ENCODE peak calls at places on chromosomes 1 and 21, in ten cellular contexts. M, R, I, D, S, X, Q, L, U and F are unnamed samples.

GRCh38 chr1:184075040-184076029 is 23.8 kb downstream of the TSEN15 start:
- DNase-seq in M (no peak), L (peak), Q (no peak), S (peak), X (no peak), I (peak), D (peak), R (peak), U (peak), F (peak)

GRCh38 chr1:24540051-24540905 is 15.6 kb upstream of the NCMAP start:
- DNase-seq in I (no peak), Q (no peak), R (no peak), L (no peak), M (no peak), S (peak), U (peak), X (no peak), D (no peak), F (no peak)

GRCh38 chr1:54153548-54154439 is 994 bp upstream of the CDCP2 start:
- DNase-seq in X (no peak), I (no peak), L (no peak), M (no peak), Q (no peak), U (peak), S (peak), R (no peak), D (peak), F (peak)

GRCh38 chr1:199083680-199084079 is 444.8 kb downstream of the PTPRC start:
- DNase-seq in Q (peak), U (no peak), M (no peak), X (no peak), L (peak), I (no peak), D (peak), S (peak), R (no peak), F (peak)

GRCh38 chr1:167272375-167272957 is 51.8 kb downstream of the POU2F1 start:
- DNase-seq in D (no peak), Q (no peak), R (no peak), I (no peak), L (no peak), M (no peak), S (no peak), U (no peak), X (no peak), F (no peak)

GRCh38 chr1:213122514-213122929 is 71.5 kb downstream of the RPS6KC1 start:
- DNase-seq in R (no peak), D (peak), L (peak), X (no peak), S (peak), U (peak), I (no peak), Q (peak), M (no peak), F (no peak)

GRCh38 chr1:96416111-96416595 is 305.4 kb upstream of the PTBP2 start:
- DNase-seq in R (no peak), I (no peak), Q (peak), D (peak), X (no peak), S (peak), M (no peak), U (peak), L (peak), F (no peak)

GRCh38 chr1:101290119-101290921 is 53.5 kb downstream of the S1PR1 start:
- DNase-seq in S (no peak), Q (no peak), L (no peak), X (no peak), I (no peak), U (peak), R (no peak), M (no peak), D (no peak), F (no peak)

GRCh38 chr1:232227171-232227740 is 402.7 kb downstream of the SIPA1L2 start:
- DNase-seq in X (no peak), D (no peak), U (no peak), S (peak), I (no peak), R (no peak), Q (no peak), L (no peak), M (no peak), F (no peak)

GRCh38 chr21:36350282-36350910 is 30.4 kb downstream of the MORC3 start:
- DNase-seq in L (no peak), R (no peak), D (peak), Q (peak), S (peak), U (no peak), M (no peak), I (no peak), X (no peak), F (no peak)

GRCh38 chr1:63590161-63590560 is 3.0 kb upstream of the PGM1 start:
- DNase-seq in S (peak), Q (no peak), L (no peak), R (no peak), U (no peak), X (no peak), I (no peak), D (peak), M (no peak), F (no peak)

GRCh38 chr1:113647121-113647520 is 112.2 kb downstream of the PHTF1 start:
- DNase-seq in Q (no peak), D (no peak), M (no peak), X (no peak), I (no peak), S (peak), U (no peak), R (no peak), L (no peak), F (no peak)

GRCh38 chr21:41973861-41974751 is 20.3 kb upstream of the C2CD2 start:
- DNase-seq in L (no peak), I (no peak), X (no peak), U (peak), R (no peak), Q (no peak), D (peak), M (no peak), S (no peak), F (no peak)

GRCh38 chr1:239952348-239953307 is 139.1 kb upstream of the FMN2 start:
- DNase-seq in R (no peak), U (peak), M (no peak), I (no peak), D (peak), L (no peak), X (no peak), Q (no peak), S (peak), F (no peak)

GRCh38 chr21:42037943-42038342 is 27.8 kb upstream of the ZBTB21 start:
- DNase-seq in S (no peak), U (no peak), L (no peak), I (no peak), D (no peak), M (no peak), R (no peak), Q (no peak), X (no peak), F (no peak)

GRCh38 chr1:43847290-43847689 is 86.3 kb upstream of the ARTN start:
- DNase-seq in R (no peak), L (no peak), D (no peak), S (peak), X (no peak), U (no peak), M (no peak), Q (no peak), I (no peak), F (no peak)

GRCh38 chr1:109254621-109255096 is 5.3 kb downstream of the CELSR2 start:
- DNase-seq in I (no peak), X (no peak), R (no peak), M (no peak), S (no peak), Q (no peak), D (no peak), L (peak), U (peak), F (no peak)

GRCh38 chr1:110390692-110391232 is at the start of gene SLC16A4:
- DNase-seq in U (peak), D (peak), I (peak), L (peak), X (no peak), Q (peak), R (no peak), S (peak), M (no peak), F (no peak)

GRCh38 chr1:1073743-1074587 is at the start of gene RNF223:
- DNase-seq in S (no peak), M (no peak), Q (no peak), U (peak), L (no peak), R (no peak), D (no peak), I (no peak), X (no peak), F (no peak)

GRCh38 chr21:36691539-36692124 is 7.3 kb upstream of the SIM2 start:
- DNase-seq in L (no peak), Q (no peak), X (no peak), U (peak), D (no peak), I (no peak), M (no peak), R (no peak), S (no peak), F (no peak)

GRCh38 chr1:85602536-85602935 is 22.0 kb downstream of the CCN1 start:
- DNase-seq in S (no peak), R (no peak), L (no peak), Q (no peak), D (no peak), U (no peak), M (no peak), I (no peak), X (no peak), F (no peak)

GRCh38 chr1:8299963-8300362 is 18.0 kb upstream of the SLC45A1 start:
- DNase-seq in R (no peak), U (no peak), Q (no peak), I (no peak), S (no peak), X (no peak), M (no peak), D (no peak), L (no peak), F (no peak)

GRCh38 chr1:181608951-181609350 is 125.6 kb downstream of the CACNA1E start:
- DNase-seq in I (no peak), S (no peak), U (no peak), M (no peak), Q (no peak), X (no peak), L (no peak), R (no peak), D (no peak), F (no peak)

GRCh38 chr1:84724128-84724860 is 34.0 kb upstream of the SSX2IP start:
- DNase-seq in R (peak), I (no peak), D (no peak), Q (no peak), X (peak), S (no peak), M (peak), L (no peak), U (no peak), F (no peak)

GRCh38 chr1:92987462-92987861 is 26.2 kb upstream of the DIPK1A start:
- DNase-seq in I (no peak), D (no peak), X (no peak), S (no peak), Q (no peak), U (no peak), M (no peak), R (no peak), L (no peak), F (no peak)

GRCh38 chr1:94958081-94958480 is 31.2 kb upstream of the CNN3 start:
- DNase-seq in L (no peak), M (no peak), R (no peak), D (no peak), Q (no peak), I (no peak), U (no peak), S (no peak), X (no peak), F (no peak)

GRCh38 chr1:179090522-179090921 is 8.7 kb downstream of the TOR3A start:
- DNase-seq in L (no peak), U (no peak), M (no peak), X (no peak), I (no peak), Q (no peak), D (no peak), S (no peak), R (no peak), F (no peak)

GRCh38 chr1:53557830-53558784 is 98.9 kb downstream of the DMRTB1 start:
- DNase-seq in R (no peak), I (no peak), L (peak), S (no peak), M (no peak), Q (no peak), X (no peak), D (no peak), U (no peak), F (no peak)

GRCh38 chr1:219276029-219276738 is 102.5 kb downstream of the LYPLAL1 start:
- DNase-seq in L (no peak), U (no peak), Q (no peak), R (no peak), M (no peak), D (no peak), S (no peak), I (no peak), X (no peak), F (no peak)